ENCODE peak calls at places on chromosomes 5 and 9, in five cellular contexts. S is vagina, N is PC-9, F is mesendoderm, Z is lung. Q is an unnamed sample.

GRCh38 chr5:598564-598890 is 13.6 kb upstream of the CEP72 start:
- DNase-seq in N (no peak), S (no peak), Z (no peak), F (no peak), Q (no peak)

GRCh38 chr5:113162770-113163169 is 186.2 kb downstream of the DCP2 start:
- DNase-seq in N (peak), Z (no peak), F (no peak), S (no peak), Q (no peak)

GRCh38 chr5:132221781-132222648 is 5.6 kb downstream of the P4HA2 start:
- DNase-seq in Z (peak), S (no peak), N (no peak), F (no peak), Q (peak)

GRCh38 chr5:109866051-109866450 is 176.3 kb downstream of the MAN2A1 start:
- DNase-seq in N (no peak), S (no peak), Z (no peak), F (no peak), Q (no peak)

GRCh38 chr9:96500696-96501660 is 51.0 kb downstream of the HABP4 start:
- DNase-seq in Z (no peak), S (no peak), N (no peak), F (no peak), Q (no peak)

GRCh38 chr5:64184832-64185231 is 19.2 kb downstream of the RNF180 start:
- DNase-seq in S (no peak), F (no peak), Z (no peak), N (no peak), Q (no peak)

GRCh38 chr9:107548298-107549142 is 59.0 kb upstream of the KLF4 start:
- DNase-seq in S (peak), N (peak), F (peak), Z (peak), Q (peak)

GRCh38 chr9:76704601-76705204 is 59.5 kb upstream of the PCA3 start:
- DNase-seq in N (peak), S (no peak), Z (no peak), F (peak), Q (no peak)

GRCh38 chr5:122770479-122770878 is 4.4 kb upstream of the SNX2 start:
- DNase-seq in F (no peak), N (no peak), S (no peak), Z (no peak), Q (no peak)

GRCh38 chr9:70484232-70485130 is 70.0 kb upstream of the KLF9 start:
- DNase-seq in Z (no peak), N (peak), S (no peak), F (peak), Q (peak)
- H3K27ac ChIP-seq in Z (peak), N (no peak), S (peak), F (no peak), Q (peak)

GRCh38 chr5:107235167-107235566 is 435.6 kb downstream of the EFNA5 start:
- DNase-seq in N (no peak), S (no peak), F (no peak), Z (no peak), Q (no peak)
- H3K27ac ChIP-seq in N (no peak), S (no peak), F (no peak), Z (no peak), Q (no peak)

GRCh38 chr5:147306351-147306750 is 71.5 kb downstream of the STK32A start:
- DNase-seq in F (no peak), Z (no peak), N (no peak), S (no peak), Q (no peak)

GRCh38 chr5:147303976-147304375 is 69.2 kb downstream of the STK32A start:
- DNase-seq in F (no peak), N (peak), Z (peak), S (no peak), Q (no peak)

GRCh38 chr5:147307170-147307569 is 72.3 kb downstream of the STK32A start:
- DNase-seq in Z (no peak), S (no peak), F (no peak), N (no peak), Q (no peak)

GRCh38 chr5:147305147-147305546 is 70.3 kb downstream of the STK32A start:
- DNase-seq in S (no peak), F (no peak), N (no peak), Z (no peak), Q (no peak)

GRCh38 chr5:147303251-147303650 is 68.4 kb downstream of the STK32A start:
- DNase-seq in F (no peak), N (no peak), Z (peak), S (no peak), Q (no peak)
- H3K27ac ChIP-seq in F (no peak), N (no peak), Z (no peak), S (no peak), Q (no peak)

GRCh38 chr5:141778683-141779082 is 96.7 kb upstream of the ARAP3 start:
- DNase-seq in N (no peak), Z (no peak), S (no peak), F (no peak), Q (no peak)
- H3K27ac ChIP-seq in N (no peak), Z (no peak), S (no peak), F (no peak), Q (peak)

DNA sequence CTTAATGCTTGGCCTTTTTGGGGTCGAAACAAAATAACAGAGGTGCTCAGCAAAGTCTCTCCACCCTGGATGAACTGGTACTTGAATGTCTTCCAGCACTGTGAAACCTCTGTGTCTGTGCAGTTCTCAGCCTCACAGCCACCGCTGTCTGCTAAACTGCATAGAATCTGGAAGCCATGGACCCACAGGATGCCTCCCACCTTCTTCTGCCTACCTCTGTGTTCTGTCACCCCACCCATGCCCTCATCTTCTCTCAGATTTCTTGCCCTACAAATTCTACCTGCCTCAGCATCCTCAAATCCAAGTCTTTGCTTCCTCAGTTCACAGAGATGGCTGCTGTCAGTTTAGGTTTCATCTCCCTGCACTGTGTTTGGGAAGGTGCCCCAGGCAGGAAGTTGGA is 35.6 kb downstream of the EXOSC2 start:
- DNase-seq in F (no peak), S (no peak), N (no peak), Z (no peak), Q (no peak)
- H3K27ac ChIP-seq in F (no peak), S (no peak), N (peak), Z (no peak), Q (no peak)

GRCh38 chr9:94909250-94909894 is 182.9 kb downstream of the AOPEP start:
- DNase-seq in Z (peak), F (no peak), N (no peak), S (peak), Q (no peak)

GRCh38 chr9:94906713-94907112 is 180.2 kb downstream of the AOPEP start:
- DNase-seq in Z (peak), N (no peak), F (no peak), S (peak), Q (no peak)

GRCh38 chr9:94907246-94907936 is 180.9 kb downstream of the AOPEP start:
- DNase-seq in Z (peak), N (no peak), F (no peak), S (peak), Q (no peak)

GRCh38 chr9:94908583-94909249 is 182.2 kb downstream of the AOPEP start:
- DNase-seq in F (no peak), Z (peak), N (no peak), S (peak), Q (no peak)

DNA sequence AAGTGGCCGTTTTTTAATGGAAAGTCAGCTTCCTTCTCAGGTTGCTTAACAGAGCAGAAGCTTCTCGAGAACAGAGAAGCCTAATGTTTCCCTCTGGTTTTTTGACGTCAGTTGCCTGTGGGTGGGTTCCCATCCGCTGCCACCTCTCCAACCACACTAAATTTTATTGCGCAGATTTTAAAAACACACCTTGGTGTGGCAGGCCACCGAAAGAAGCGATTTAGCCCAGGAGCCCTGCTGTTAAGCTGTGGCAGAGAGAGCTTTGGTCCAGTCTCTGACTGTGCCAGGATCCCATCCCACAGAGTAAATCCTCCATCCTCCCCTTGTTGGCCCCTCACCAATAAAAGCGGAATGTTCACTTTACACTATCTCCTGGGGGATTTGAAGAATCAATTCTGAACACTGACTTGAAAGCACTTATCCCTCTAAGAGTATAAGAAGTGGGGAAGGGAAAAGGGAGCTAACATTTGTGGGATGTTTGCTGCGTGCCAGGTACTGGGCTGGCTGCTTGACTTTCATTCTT is 181.6 kb downstream of the AOPEP start:
- DNase-seq in N (no peak), Z (peak), F (no peak), S (peak), Q (no peak)
- H3K27ac ChIP-seq in N (no peak), Z (no peak), F (no peak), S (peak), Q (peak)

DNA sequence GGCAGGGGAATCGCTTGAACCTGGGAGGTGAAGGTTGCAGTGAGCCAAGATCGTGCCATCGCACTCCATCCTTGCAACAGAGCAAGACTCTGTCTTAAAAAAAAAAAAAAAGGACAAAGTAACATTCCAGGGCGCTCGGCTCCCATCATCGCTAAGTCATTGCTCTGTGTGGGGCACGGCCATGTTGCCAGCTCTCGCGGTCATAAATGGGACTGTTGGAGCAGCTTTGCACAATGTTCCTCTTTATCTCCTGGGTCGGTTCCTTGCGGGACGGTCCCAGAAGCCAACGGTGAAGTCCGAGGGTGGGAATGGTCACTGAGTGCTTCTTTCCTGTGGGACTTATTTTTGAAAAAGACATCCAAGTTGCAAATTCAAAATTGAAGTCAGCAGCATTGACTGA is 65.5 kb downstream of the HMCN2 start:
- DNase-seq in S (no peak), F (no peak), N (no peak), Z (no peak), Q (no peak)
- H3K27ac ChIP-seq in S (peak), F (no peak), N (no peak), Z (no peak), Q (peak)

GRCh38 chr5:130546216-130546615 is 618.8 kb downstream of the HINT1 start:
- DNase-seq in Z (no peak), F (no peak), N (no peak), S (no peak), Q (no peak)
- H3K27ac ChIP-seq in Z (no peak), F (no peak), N (no peak), S (no peak), Q (no peak)

GRCh38 chr5:62779010-62779422 is 200.4 kb downstream of the LRRC70 start:
- DNase-seq in Z (no peak), N (peak), F (peak), S (no peak), Q (no peak)

GRCh38 chr5:62780888-62781287 is 202.3 kb downstream of the LRRC70 start:
- DNase-seq in F (peak), Z (no peak), S (no peak), N (no peak), Q (no peak)

GRCh38 chr5:62778327-62779009 is 199.8 kb downstream of the LRRC70 start:
- DNase-seq in Z (no peak), F (no peak), S (no peak), N (no peak), Q (no peak)

GRCh38 chr5:62783374-62784057 is 204.9 kb downstream of the LRRC70 start:
- DNase-seq in N (no peak), S (no peak), F (no peak), Z (no peak), Q (no peak)

DNA sequence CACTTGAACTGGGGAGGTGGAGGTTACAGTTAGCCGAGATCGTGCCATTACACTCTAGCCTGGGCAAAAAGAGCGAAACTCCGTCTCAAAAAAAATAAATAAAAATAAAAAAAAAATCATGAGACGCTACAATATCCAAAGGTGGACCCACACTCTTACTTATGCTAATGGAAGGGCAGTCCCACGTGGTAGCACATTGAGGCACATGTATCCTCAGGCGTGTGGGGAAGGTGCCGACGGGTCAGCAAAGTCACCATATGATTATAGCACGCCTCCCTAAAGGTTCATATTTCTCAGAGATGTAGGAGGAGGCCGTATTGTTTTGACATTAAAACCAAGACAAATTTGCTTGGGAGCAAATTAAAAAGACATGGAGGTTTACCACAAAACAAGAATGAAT is 201.6 kb downstream of the LRRC70 start:
- DNase-seq in Z (no peak), N (no peak), F (no peak), S (no peak), Q (no peak)
- H3K27ac ChIP-seq in Z (no peak), N (no peak), F (no peak), S (no peak), Q (no peak)